ENCODE peak calls at places on chromosomes 16 and 17, in seven cellular contexts. One of them, this sample, is unnamed. For H3K27me3, the result is how much of the 10 kb centered on the place peaks cover.

GRCh38 chr17:13704333-13704732 is 102.6 kb upstream of the HS3ST3A1 start:
- DNase-seq in thoracic aorta: no peak
- DNase-seq in heart right ventricle: no peak
- DNase-seq in CD8-positive, alpha-beta T cell: no peak
- DNase-seq in SK-N-SH: no peak
- DNase-seq in stomach: no peak
- DNase-seq in right atrium auricular region: no peak
- DNase-seq in this sample: peak

GRCh38 chr16:84084570-84085270 is 32.0 kb downstream of the MBTPS1 start:
- DNase-seq in stomach: peak
- DNase-seq in right atrium auricular region: no peak
- DNase-seq in SK-N-SH: peak
- DNase-seq in thoracic aorta: no peak
- DNase-seq in CD8-positive, alpha-beta T cell: peak
- DNase-seq in heart right ventricle: peak
- DNase-seq in this sample: peak

GRCh38 chr16:15650698-15651161 is 685 bp downstream of the NDE1 start:
- DNase-seq in thoracic aorta: no peak
- DNase-seq in SK-N-SH: peak
- DNase-seq in heart right ventricle: no peak
- DNase-seq in CD8-positive, alpha-beta T cell: no peak
- DNase-seq in stomach: no peak
- DNase-seq in right atrium auricular region: no peak
- DNase-seq in this sample: peak

GRCh38 chr17:74085434-74085833 is 118.0 kb upstream of the RPL38 start:
- DNase-seq in heart right ventricle: no peak
- DNase-seq in thoracic aorta: no peak
- DNase-seq in SK-N-SH: no peak
- DNase-seq in stomach: no peak
- DNase-seq in CD8-positive, alpha-beta T cell: no peak
- DNase-seq in right atrium auricular region: no peak
- DNase-seq in this sample: no peak

GRCh38 chr17:2075336-2076056 is 20.6 kb downstream of the HIC1 start:
- DNase-seq in right atrium auricular region: no peak
- DNase-seq in CD8-positive, alpha-beta T cell: no peak
- DNase-seq in SK-N-SH: peak
- DNase-seq in heart right ventricle: no peak
- DNase-seq in stomach: no peak
- DNase-seq in thoracic aorta: no peak
- DNase-seq in this sample: peak

GRCh38 chr17:10135539-10136257 is 62.7 kb downstream of the GAS7 start:
- DNase-seq in CD8-positive, alpha-beta T cell: no peak
- DNase-seq in stomach: peak
- DNase-seq in SK-N-SH: no peak
- DNase-seq in right atrium auricular region: peak
- DNase-seq in heart right ventricle: no peak
- DNase-seq in thoracic aorta: no peak
- DNase-seq in this sample: no peak

GRCh38 chr17:63436523-63437110 is 9.5 kb downstream of the CYB561 start:
- DNase-seq in heart right ventricle: no peak
- DNase-seq in thoracic aorta: no peak
- DNase-seq in SK-N-SH: peak
- DNase-seq in right atrium auricular region: no peak
- DNase-seq in CD8-positive, alpha-beta T cell: no peak
- DNase-seq in stomach: peak
- DNase-seq in this sample: no peak

GRCh38 chr17:55263565-55264272 is 1.0 kb upstream of the HLF start:
- DNase-seq in thoracic aorta: no peak
- DNase-seq in right atrium auricular region: no peak
- DNase-seq in stomach: no peak
- DNase-seq in SK-N-SH: peak
- DNase-seq in CD8-positive, alpha-beta T cell: peak
- DNase-seq in heart right ventricle: no peak
- DNase-seq in this sample: no peak

GRCh38 chr16:70805787-70806186 is 4.8 kb upstream of the VAC14 start:
- DNase-seq in CD8-positive, alpha-beta T cell: peak
- DNase-seq in SK-N-SH: no peak
- DNase-seq in thoracic aorta: no peak
- DNase-seq in stomach: no peak
- DNase-seq in heart right ventricle: no peak
- DNase-seq in right atrium auricular region: no peak
- DNase-seq in this sample: no peak

GRCh38 chr16:64035337-64035736 is 1086.5 kb downstream of the CDH11 start:
- DNase-seq in SK-N-SH: no peak
- DNase-seq in heart right ventricle: no peak
- DNase-seq in thoracic aorta: no peak
- DNase-seq in stomach: no peak
- DNase-seq in CD8-positive, alpha-beta T cell: no peak
- DNase-seq in right atrium auricular region: no peak
- DNase-seq in this sample: no peak

GRCh38 chr17:70968302-70968701 is 799.0 kb downstream of the KCNJ2 start:
- DNase-seq in heart right ventricle: no peak
- DNase-seq in right atrium auricular region: no peak
- DNase-seq in CD8-positive, alpha-beta T cell: no peak
- DNase-seq in stomach: no peak
- DNase-seq in SK-N-SH: no peak
- DNase-seq in thoracic aorta: no peak
- DNase-seq in this sample: peak

GRCh38 chr16:26982422-26982821 is 84.3 kb upstream of the C16orf82 start:
- DNase-seq in thoracic aorta: no peak
- DNase-seq in heart right ventricle: no peak
- DNase-seq in CD8-positive, alpha-beta T cell: no peak
- DNase-seq in stomach: no peak
- DNase-seq in SK-N-SH: no peak
- DNase-seq in right atrium auricular region: no peak
- DNase-seq in this sample: no peak

GRCh38 chr17:83015511-83015910 is 63.9 kb upstream of the METRNL start:
- DNase-seq in SK-N-SH: no peak
- DNase-seq in thoracic aorta: no peak
- DNase-seq in stomach: no peak
- DNase-seq in CD8-positive, alpha-beta T cell: no peak
- DNase-seq in heart right ventricle: no peak
- DNase-seq in right atrium auricular region: peak
- DNase-seq in this sample: no peak

GRCh38 chr16:23505180-23505665 is 5.1 kb downstream of the GGA2 start:
- DNase-seq in SK-N-SH: no peak
- DNase-seq in thoracic aorta: no peak
- DNase-seq in heart right ventricle: no peak
- DNase-seq in CD8-positive, alpha-beta T cell: no peak
- DNase-seq in stomach: no peak
- DNase-seq in right atrium auricular region: no peak
- DNase-seq in this sample: no peak

GRCh38 chr16:56767018-56767417 is 37.1 kb downstream of the NUP93 start:
- DNase-seq in thoracic aorta: no peak
- DNase-seq in heart right ventricle: no peak
- DNase-seq in SK-N-SH: peak
- DNase-seq in CD8-positive, alpha-beta T cell: no peak
- DNase-seq in stomach: no peak
- DNase-seq in right atrium auricular region: no peak
- DNase-seq in this sample: no peak

GRCh38 chr17:16141685-16142084 is 73.6 kb downstream of the NCOR1 start:
- DNase-seq in heart right ventricle: no peak
- DNase-seq in SK-N-SH: no peak
- DNase-seq in right atrium auricular region: no peak
- DNase-seq in CD8-positive, alpha-beta T cell: no peak
- DNase-seq in thoracic aorta: no peak
- DNase-seq in stomach: no peak
- DNase-seq in this sample: no peak

GRCh38 chr17:28221751-28222414 is 97.1 kb upstream of the TMEM97 start:
- DNase-seq in CD8-positive, alpha-beta T cell: no peak
- DNase-seq in right atrium auricular region: no peak
- DNase-seq in stomach: no peak
- DNase-seq in SK-N-SH: no peak
- DNase-seq in heart right ventricle: no peak
- DNase-seq in thoracic aorta: no peak
- DNase-seq in this sample: peak

GRCh38 chr17:3980381-3980975 is 16.2 kb upstream of the ATP2A3 start:
- DNase-seq in CD8-positive, alpha-beta T cell: no peak
- DNase-seq in right atrium auricular region: no peak
- DNase-seq in stomach: no peak
- DNase-seq in SK-N-SH: peak
- DNase-seq in thoracic aorta: no peak
- DNase-seq in heart right ventricle: no peak
- DNase-seq in this sample: no peak

GRCh38 chr17:82668631-82669099 is 20.4 kb upstream of the WDR45B start:
- DNase-seq in stomach: peak
- DNase-seq in CD8-positive, alpha-beta T cell: peak
- DNase-seq in heart right ventricle: peak
- DNase-seq in thoracic aorta: no peak
- DNase-seq in right atrium auricular region: no peak
- DNase-seq in SK-N-SH: peak
- DNase-seq in this sample: peak

GRCh38 chr17:45020354-45021138 is 30.9 kb downstream of the DCAKD start:
- DNase-seq in heart right ventricle: peak
- DNase-seq in SK-N-SH: no peak
- DNase-seq in thoracic aorta: no peak
- DNase-seq in CD8-positive, alpha-beta T cell: no peak
- DNase-seq in stomach: peak
- DNase-seq in right atrium auricular region: no peak
- DNase-seq in this sample: no peak

GRCh38 chr17:81712468-81713003 is 452 bp downstream of the SLC25A10 start:
- DNase-seq in stomach: peak
- DNase-seq in thoracic aorta: no peak
- DNase-seq in SK-N-SH: peak
- DNase-seq in heart right ventricle: no peak
- DNase-seq in CD8-positive, alpha-beta T cell: no peak
- DNase-seq in right atrium auricular region: no peak
- DNase-seq in this sample: peak

GRCh38 chr17:76137026-76137350 is 4.1 kb downstream of the FOXJ1 start:
- DNase-seq in heart right ventricle: no peak
- DNase-seq in SK-N-SH: no peak
- DNase-seq in CD8-positive, alpha-beta T cell: no peak
- DNase-seq in thoracic aorta: no peak
- DNase-seq in stomach: no peak
- DNase-seq in right atrium auricular region: no peak
- DNase-seq in this sample: no peak

GRCh38 chr16:89534147-89534788 is 26.1 kb downstream of the SPG7 start:
- DNase-seq in thoracic aorta: no peak
- DNase-seq in CD8-positive, alpha-beta T cell: peak
- DNase-seq in SK-N-SH: no peak
- DNase-seq in heart right ventricle: peak
- DNase-seq in stomach: no peak
- DNase-seq in right atrium auricular region: no peak
- DNase-seq in this sample: no peak

GRCh38 chr17:32485261-32485955 is 1.4 kb upstream of the CDK5R1 start:
- DNase-seq in heart right ventricle: no peak
- DNase-seq in thoracic aorta: no peak
- DNase-seq in right atrium auricular region: no peak
- DNase-seq in SK-N-SH: no peak
- DNase-seq in CD8-positive, alpha-beta T cell: no peak
- DNase-seq in stomach: no peak
- DNase-seq in this sample: no peak

GRCh38 chr17:75067856-75068255 is 19.9 kb upstream of the SLC16A5 start:
- DNase-seq in right atrium auricular region: no peak
- DNase-seq in SK-N-SH: no peak
- DNase-seq in CD8-positive, alpha-beta T cell: no peak
- DNase-seq in thoracic aorta: no peak
- DNase-seq in stomach: no peak
- DNase-seq in heart right ventricle: no peak
- DNase-seq in this sample: peak

GRCh38 chr16:66030036-66030435 is 336.5 kb upstream of the CDH5 start:
- DNase-seq in SK-N-SH: no peak
- DNase-seq in right atrium auricular region: no peak
- DNase-seq in heart right ventricle: no peak
- DNase-seq in CD8-positive, alpha-beta T cell: no peak
- DNase-seq in thoracic aorta: no peak
- DNase-seq in stomach: no peak
- DNase-seq in this sample: peak

GRCh38 chr17:50220811-50221210 is 19.4 kb upstream of the COL1A1 start:
- DNase-seq in stomach: no peak
- DNase-seq in heart right ventricle: no peak
- DNase-seq in right atrium auricular region: no peak
- DNase-seq in SK-N-SH: no peak
- DNase-seq in CD8-positive, alpha-beta T cell: no peak
- DNase-seq in thoracic aorta: no peak
- DNase-seq in this sample: no peak

GRCh38 chr17:31390426-31390747 is 1.1 kb upstream of the RAB11FIP4 start:
- DNase-seq in SK-N-SH: no peak
- DNase-seq in stomach: peak
- DNase-seq in right atrium auricular region: no peak
- DNase-seq in heart right ventricle: no peak
- DNase-seq in thoracic aorta: no peak
- DNase-seq in CD8-positive, alpha-beta T cell: no peak
- DNase-seq in this sample: no peak

GRCh38 chr16:68358951-68359350 is 48.1 kb downstream of the PRMT7 start:
- DNase-seq in stomach: no peak
- DNase-seq in SK-N-SH: no peak
- DNase-seq in CD8-positive, alpha-beta T cell: no peak
- DNase-seq in right atrium auricular region: no peak
- DNase-seq in heart right ventricle: no peak
- DNase-seq in thoracic aorta: no peak
- DNase-seq in this sample: no peak
- H3K4me3 ChIP-seq in stomach: no peak
- H3K4me3 ChIP-seq in SK-N-SH: no peak
- H3K4me3 ChIP-seq in CD8-positive, alpha-beta T cell: no peak
- H3K4me3 ChIP-seq in right atrium auricular region: no peak
- H3K4me3 ChIP-seq in heart right ventricle: no peak
- H3K4me3 ChIP-seq in thoracic aorta: no peak
- H3K4me3 ChIP-seq in this sample: no peak

GRCh38 chr16:85903576-85903975 is 4.6 kb downstream of the IRF8 start:
- DNase-seq in CD8-positive, alpha-beta T cell: no peak
- DNase-seq in stomach: no peak
- DNase-seq in heart right ventricle: no peak
- DNase-seq in SK-N-SH: no peak
- DNase-seq in thoracic aorta: no peak
- DNase-seq in right atrium auricular region: no peak
- DNase-seq in this sample: no peak
- H3K27me3 ChIP-seq in CD8-positive, alpha-beta T cell: under half
- H3K27me3 ChIP-seq in stomach: under half
- H3K27me3 ChIP-seq in heart right ventricle: half or more
- H3K27me3 ChIP-seq in SK-N-SH: half or more
- H3K27me3 ChIP-seq in thoracic aorta: under half
- H3K27me3 ChIP-seq in right atrium auricular region: under half
- H3K27me3 ChIP-seq in this sample: under half

DNA sequence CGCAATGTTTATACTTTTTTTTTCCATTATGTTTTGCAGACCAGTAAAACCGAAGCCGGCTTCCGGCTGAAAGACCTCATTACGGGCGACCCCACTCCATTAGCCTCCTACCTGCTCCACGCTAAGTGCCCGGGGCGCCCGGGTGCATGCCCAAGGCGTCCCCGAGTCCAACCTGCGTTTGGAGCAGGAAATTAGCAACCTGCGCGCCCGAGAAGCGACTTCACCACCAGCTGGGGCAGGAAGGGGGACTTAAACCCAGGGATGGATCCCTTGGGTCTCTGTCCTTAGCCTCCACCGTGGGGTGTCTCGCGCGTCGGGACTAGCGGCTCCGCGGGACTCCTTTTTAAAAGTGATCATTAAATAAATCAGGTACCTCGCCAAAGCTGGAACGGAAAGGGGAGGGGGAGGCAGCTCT is 1.7 kb downstream of the RBFOX3 start:
- DNase-seq in right atrium auricular region: no peak
- DNase-seq in CD8-positive, alpha-beta T cell: no peak
- DNase-seq in stomach: no peak
- DNase-seq in thoracic aorta: no peak
- DNase-seq in heart right ventricle: no peak
- DNase-seq in SK-N-SH: peak
- DNase-seq in this sample: no peak
- H3K4me3 ChIP-seq in right atrium auricular region: no peak
- H3K4me3 ChIP-seq in CD8-positive, alpha-beta T cell: no peak
- H3K4me3 ChIP-seq in stomach: no peak
- H3K4me3 ChIP-seq in thoracic aorta: no peak
- H3K4me3 ChIP-seq in heart right ventricle: no peak
- H3K4me3 ChIP-seq in SK-N-SH: no peak
- H3K4me3 ChIP-seq in this sample: no peak

GRCh38 chr16:86500708-86501510 is 9.4 kb upstream of the FOXF1 start:
- DNase-seq in stomach: no peak
- DNase-seq in SK-N-SH: no peak
- DNase-seq in heart right ventricle: no peak
- DNase-seq in thoracic aorta: no peak
- DNase-seq in CD8-positive, alpha-beta T cell: no peak
- DNase-seq in right atrium auricular region: no peak
- DNase-seq in this sample: peak
- H3K27me3 ChIP-seq in stomach: half or more
- H3K27me3 ChIP-seq in SK-N-SH: half or more
- H3K27me3 ChIP-seq in heart right ventricle: half or more
- H3K27me3 ChIP-seq in thoracic aorta: half or more
- H3K27me3 ChIP-seq in CD8-positive, alpha-beta T cell: under half
- H3K27me3 ChIP-seq in right atrium auricular region: half or more
- H3K27me3 ChIP-seq in this sample: under half

This sample was measured in MG63.